ENCODE peak calls at places on chromosome 20, in seven cellular contexts. One of them, this sample, is unnamed.

GRCh38 chr20:36871640-36872570 is 4.0 kb upstream of the TLDC2 start:
- DNase-seq in neural progenitor cell: no peak
- DNase-seq in suprapubic skin: no peak
- DNase-seq in hepatocyte: no peak
- DNase-seq in GM23338: no peak
- DNase-seq in small intestine: no peak
- DNase-seq in H9: no peak
- DNase-seq in this sample: no peak

GRCh38 chr20:58996226-58996611 is 10.8 kb downstream of the CTSZ start:
- DNase-seq in neural progenitor cell: no peak
- DNase-seq in suprapubic skin: no peak
- DNase-seq in hepatocyte: no peak
- DNase-seq in GM23338: no peak
- DNase-seq in small intestine: no peak
- DNase-seq in H9: no peak
- DNase-seq in this sample: no peak

GRCh38 chr20:17571967-17572638 is 2.2 kb downstream of the DSTN start:
- DNase-seq in neural progenitor cell: no peak
- DNase-seq in suprapubic skin: no peak
- DNase-seq in hepatocyte: no peak
- DNase-seq in GM23338: no peak
- DNase-seq in small intestine: peak; percentile 31
- DNase-seq in H9: no peak
- DNase-seq in this sample: no peak

GRCh38 chr20:54107181-54107580 is 36.8 kb upstream of the BCAS1 start:
- DNase-seq in neural progenitor cell: no peak
- DNase-seq in suprapubic skin: no peak
- DNase-seq in hepatocyte: no peak
- DNase-seq in GM23338: no peak
- DNase-seq in small intestine: no peak
- DNase-seq in H9: no peak
- DNase-seq in this sample: no peak

GRCh38 chr20:41523857-41524256 is 94.3 kb downstream of the CHD6 start:
- DNase-seq in neural progenitor cell: no peak
- DNase-seq in suprapubic skin: no peak
- DNase-seq in hepatocyte: no peak
- DNase-seq in GM23338: no peak
- DNase-seq in small intestine: no peak
- DNase-seq in H9: no peak
- DNase-seq in this sample: no peak

GRCh38 chr20:17806739-17807441 is 107.1 kb downstream of the BANF2 start:
- DNase-seq in neural progenitor cell: no peak
- DNase-seq in suprapubic skin: peak; percentile 86
- DNase-seq in hepatocyte: peak; percentile 72
- DNase-seq in GM23338: peak; percentile 71
- DNase-seq in small intestine: no peak
- DNase-seq in H9: peak; percentile 74
- DNase-seq in this sample: no peak

GRCh38 chr20:32675223-32675975 is 1.7 kb upstream of the C20orf203 start:
- DNase-seq in neural progenitor cell: peak; percentile 60
- DNase-seq in suprapubic skin: no peak
- DNase-seq in hepatocyte: no peak
- DNase-seq in GM23338: peak; percentile 46
- DNase-seq in small intestine: no peak
- DNase-seq in H9: no peak
- DNase-seq in this sample: no peak

GRCh38 chr20:8132632-8133587 is 844 bp downstream of the PLCB1 start:
- DNase-seq in neural progenitor cell: peak; percentile 44
- DNase-seq in suprapubic skin: peak; percentile 80
- DNase-seq in hepatocyte: peak; percentile 13
- DNase-seq in GM23338: peak; percentile 51
- DNase-seq in small intestine: no peak
- DNase-seq in H9: peak; percentile 42
- DNase-seq in this sample: no peak

GRCh38 chr20:33570743-33571142 is 80.8 kb downstream of the CBFA2T2 start:
- DNase-seq in neural progenitor cell: no peak
- DNase-seq in suprapubic skin: no peak
- DNase-seq in hepatocyte: no peak
- DNase-seq in GM23338: no peak
- DNase-seq in small intestine: no peak
- DNase-seq in H9: no peak
- DNase-seq in this sample: no peak

GRCh38 chr20:35151739-35152138 is 4.6 kb upstream of the EDEM2 start:
- DNase-seq in neural progenitor cell: no peak
- DNase-seq in suprapubic skin: no peak
- DNase-seq in hepatocyte: no peak
- DNase-seq in GM23338: no peak
- DNase-seq in small intestine: no peak
- DNase-seq in H9: no peak
- DNase-seq in this sample: no peak

GRCh38 chr20:20737158-20737557 is 24.7 kb upstream of the RALGAPA2 start:
- DNase-seq in neural progenitor cell: no peak
- DNase-seq in suprapubic skin: no peak
- DNase-seq in hepatocyte: no peak
- DNase-seq in GM23338: no peak
- DNase-seq in small intestine: no peak
- DNase-seq in H9: no peak
- DNase-seq in this sample: no peak

GRCh38 chr20:33407251-33407650 is 5.9 kb upstream of the CDK5RAP1 start:
- DNase-seq in neural progenitor cell: no peak
- DNase-seq in suprapubic skin: no peak
- DNase-seq in hepatocyte: no peak
- DNase-seq in GM23338: no peak
- DNase-seq in small intestine: no peak
- DNase-seq in H9: no peak
- DNase-seq in this sample: no peak

GRCh38 chr20:35661013-35661412 is 3.7 kb downstream of the CPNE1 start:
- DNase-seq in neural progenitor cell: no peak
- DNase-seq in suprapubic skin: no peak
- DNase-seq in hepatocyte: no peak
- DNase-seq in GM23338: no peak
- DNase-seq in small intestine: no peak
- DNase-seq in H9: no peak
- DNase-seq in this sample: no peak

GRCh38 chr20:59403261-59403961 is 103.0 kb downstream of the EDN3 start:
- DNase-seq in neural progenitor cell: peak; percentile 87
- DNase-seq in suprapubic skin: no peak
- DNase-seq in hepatocyte: peak; percentile 79
- DNase-seq in GM23338: peak; percentile 75
- DNase-seq in small intestine: peak; percentile 49
- DNase-seq in H9: peak; percentile 75
- DNase-seq in this sample: peak; percentile 3

GRCh38 chr20:59588236-59588855 is 16.0 kb upstream of the PHACTR3 start:
- DNase-seq in neural progenitor cell: no peak
- DNase-seq in suprapubic skin: no peak
- DNase-seq in hepatocyte: no peak
- DNase-seq in GM23338: no peak
- DNase-seq in small intestine: no peak
- DNase-seq in H9: no peak
- DNase-seq in this sample: no peak

GRCh38 chr20:58888103-58888502 is 35.6 kb downstream of the GNAS start:
- DNase-seq in neural progenitor cell: no peak
- DNase-seq in suprapubic skin: no peak
- DNase-seq in hepatocyte: no peak
- DNase-seq in GM23338: no peak
- DNase-seq in small intestine: peak; percentile 26
- DNase-seq in H9: no peak
- DNase-seq in this sample: no peak

GRCh38 chr20:56388882-56389281 is 3.1 kb downstream of the AURKA start:
- DNase-seq in neural progenitor cell: no peak
- DNase-seq in suprapubic skin: no peak
- DNase-seq in hepatocyte: no peak
- DNase-seq in GM23338: no peak
- DNase-seq in small intestine: no peak
- DNase-seq in H9: no peak
- DNase-seq in this sample: no peak

GRCh38 chr20:4073852-4074741 is 58.7 kb upstream of the RNF24 start:
- DNase-seq in neural progenitor cell: no peak
- DNase-seq in suprapubic skin: no peak
- DNase-seq in hepatocyte: no peak
- DNase-seq in GM23338: peak; percentile 47
- DNase-seq in small intestine: peak; percentile 64
- DNase-seq in H9: no peak
- DNase-seq in this sample: no peak

GRCh38 chr20:61169870-61170269 is 82.2 kb upstream of the CDH4 start:
- DNase-seq in neural progenitor cell: no peak
- DNase-seq in suprapubic skin: no peak
- DNase-seq in hepatocyte: no peak
- DNase-seq in GM23338: no peak
- DNase-seq in small intestine: no peak
- DNase-seq in H9: no peak
- DNase-seq in this sample: no peak

GRCh38 chr20:24469116-24470030 is at the start of gene SYNDIG1:
- DNase-seq in neural progenitor cell: peak; percentile 84
- DNase-seq in suprapubic skin: no peak
- DNase-seq in hepatocyte: peak; percentile 58
- DNase-seq in GM23338: peak; percentile 84
- DNase-seq in small intestine: no peak
- DNase-seq in H9: peak; percentile 72
- DNase-seq in this sample: peak; percentile 70

GRCh38 chr20:62645613-62646012 is 3.3 kb downstream of the SLCO4A1 start:
- DNase-seq in neural progenitor cell: no peak
- DNase-seq in suprapubic skin: no peak
- DNase-seq in hepatocyte: no peak
- DNase-seq in GM23338: no peak
- DNase-seq in small intestine: no peak
- DNase-seq in H9: no peak
- DNase-seq in this sample: no peak
- H3K27ac ChIP-seq in neural progenitor cell: no peak overlapping the region
- H3K27ac ChIP-seq in suprapubic skin: peak overlapping the region; percentile 71
- H3K27ac ChIP-seq in hepatocyte: no peak overlapping the region
- H3K27ac ChIP-seq in GM23338: no peak overlapping the region
- H3K27ac ChIP-seq in small intestine: peak overlapping the region; percentile 92
- H3K27ac ChIP-seq in H9: no peak overlapping the region
- H3K27ac ChIP-seq in this sample: no peak overlapping the region

GRCh38 chr20:64066984-64067605 is 4.1 kb downstream of the TCEA2 start:
- DNase-seq in neural progenitor cell: no peak
- DNase-seq in suprapubic skin: no peak
- DNase-seq in hepatocyte: no peak
- DNase-seq in GM23338: no peak
- DNase-seq in small intestine: no peak
- DNase-seq in H9: no peak
- DNase-seq in this sample: no peak

GRCh38 chr20:64065973-64066341 is 3.0 kb downstream of the TCEA2 start:
- DNase-seq in neural progenitor cell: no peak
- DNase-seq in suprapubic skin: no peak
- DNase-seq in hepatocyte: no peak
- DNase-seq in GM23338: peak; percentile 70
- DNase-seq in small intestine: no peak
- DNase-seq in H9: peak; percentile 76
- DNase-seq in this sample: no peak

GRCh38 chr20:64064145-64064698 is 1.2 kb downstream of the TCEA2 start:
- DNase-seq in neural progenitor cell: no peak
- DNase-seq in suprapubic skin: no peak
- DNase-seq in hepatocyte: no peak
- DNase-seq in GM23338: no peak
- DNase-seq in small intestine: no peak
- DNase-seq in H9: no peak
- DNase-seq in this sample: no peak

GRCh38 chr20:64063389-64064144 is 569 bp downstream of the TCEA2 start:
- DNase-seq in neural progenitor cell: peak; percentile 56
- DNase-seq in suprapubic skin: no peak
- DNase-seq in hepatocyte: peak; percentile 67
- DNase-seq in GM23338: peak; percentile 57
- DNase-seq in small intestine: peak; percentile 40
- DNase-seq in H9: no peak
- DNase-seq in this sample: no peak

DNA sequence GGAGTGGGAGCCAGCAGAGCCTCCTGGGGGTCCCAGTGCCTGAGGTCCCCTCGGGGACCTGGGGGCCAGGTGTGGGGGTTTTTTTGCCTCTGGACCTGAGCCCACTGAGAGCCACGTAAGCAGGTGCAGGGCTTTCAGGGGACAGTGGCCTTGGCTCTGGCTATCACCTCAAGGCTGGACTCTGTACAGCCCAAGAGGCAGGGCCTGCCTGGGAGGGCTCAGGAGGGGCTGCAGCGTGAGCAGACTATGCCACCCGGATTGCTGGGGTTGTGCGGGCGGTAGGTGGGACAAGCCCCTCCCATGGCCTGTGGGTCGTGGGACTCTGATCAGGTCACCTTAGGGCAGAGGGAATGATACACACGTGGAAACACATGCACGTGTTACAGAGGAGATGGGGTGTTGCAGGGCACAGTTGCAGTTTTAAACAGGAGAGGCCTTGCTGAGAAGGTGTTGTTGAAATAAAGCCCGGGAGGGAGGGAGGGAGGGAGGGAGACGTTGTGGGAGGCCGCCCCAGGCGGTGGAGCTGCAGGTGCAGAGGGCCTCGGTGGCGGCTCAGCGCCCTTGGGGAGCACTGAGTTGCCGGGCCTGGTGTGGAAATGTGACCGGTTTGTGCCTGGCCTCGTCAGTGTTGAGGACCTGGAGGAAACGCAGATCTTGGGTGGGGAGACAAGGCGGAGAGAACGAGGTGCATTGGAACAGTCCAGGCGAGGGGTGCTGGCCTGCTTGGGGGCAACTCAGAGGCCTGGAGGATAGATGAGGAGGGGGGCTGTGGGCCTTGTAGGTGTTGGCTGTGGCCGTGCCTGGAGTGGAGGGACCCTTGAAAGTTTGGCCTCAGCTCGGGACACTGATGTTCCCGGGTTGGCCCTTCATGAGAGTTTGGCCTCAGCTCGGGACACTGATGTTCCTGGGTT is 2.3 kb downstream of the TCEA2 start:
- DNase-seq in neural progenitor cell: no peak
- DNase-seq in suprapubic skin: no peak
- DNase-seq in hepatocyte: no peak
- DNase-seq in GM23338: no peak
- DNase-seq in small intestine: no peak
- DNase-seq in H9: no peak
- DNase-seq in this sample: no peak
- H3K27ac ChIP-seq in neural progenitor cell: no peak overlapping the region
- H3K27ac ChIP-seq in suprapubic skin: no peak overlapping the region
- H3K27ac ChIP-seq in hepatocyte: no peak overlapping the region
- H3K27ac ChIP-seq in GM23338: no peak overlapping the region
- H3K27ac ChIP-seq in small intestine: no peak overlapping the region
- H3K27ac ChIP-seq in H9: no peak overlapping the region
- H3K27ac ChIP-seq in this sample: no peak overlapping the region

GRCh38 chr20:49566401-49566800 is 1.5 kb downstream of the PTGIS start:
- DNase-seq in neural progenitor cell: no peak
- DNase-seq in suprapubic skin: no peak
- DNase-seq in hepatocyte: no peak
- DNase-seq in GM23338: no peak
- DNase-seq in small intestine: no peak
- DNase-seq in H9: no peak
- DNase-seq in this sample: no peak
- H3K27ac ChIP-seq in neural progenitor cell: no peak overlapping the region
- H3K27ac ChIP-seq in suprapubic skin: peak overlapping the region; percentile 83
- H3K27ac ChIP-seq in hepatocyte: peak overlapping the region; percentile 66
- H3K27ac ChIP-seq in GM23338: no peak overlapping the region
- H3K27ac ChIP-seq in small intestine: no peak overlapping the region
- H3K27ac ChIP-seq in H9: no peak overlapping the region
- H3K27ac ChIP-seq in this sample: no peak overlapping the region

DNA sequence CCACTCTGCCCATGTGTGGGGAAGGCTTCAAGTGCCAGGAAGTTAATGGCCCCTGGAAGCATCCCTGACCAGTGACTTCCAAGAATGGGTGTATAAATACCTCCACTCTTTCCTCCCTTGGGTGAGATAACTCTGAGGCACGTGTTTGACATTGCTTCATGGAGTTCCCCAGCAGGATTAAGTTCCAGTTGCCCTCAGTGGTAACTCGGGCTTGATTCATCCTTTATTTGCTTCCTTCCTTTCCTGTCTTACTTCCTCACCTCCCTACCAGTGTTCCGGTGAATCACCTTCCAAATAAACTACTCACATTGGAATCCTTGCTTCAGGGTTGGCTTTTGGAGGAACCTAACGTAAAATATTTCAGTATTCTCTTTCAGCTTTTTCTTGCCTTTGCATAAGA is 84.6 kb upstream of the JAG1 start:
- DNase-seq in neural progenitor cell: no peak
- DNase-seq in suprapubic skin: no peak
- DNase-seq in hepatocyte: no peak
- DNase-seq in GM23338: no peak
- DNase-seq in small intestine: no peak
- DNase-seq in H9: no peak
- DNase-seq in this sample: no peak
- H3K27ac ChIP-seq in neural progenitor cell: no peak overlapping the region
- H3K27ac ChIP-seq in suprapubic skin: no peak overlapping the region
- H3K27ac ChIP-seq in hepatocyte: no peak overlapping the region
- H3K27ac ChIP-seq in GM23338: no peak overlapping the region
- H3K27ac ChIP-seq in small intestine: no peak overlapping the region
- H3K27ac ChIP-seq in H9: no peak overlapping the region
- H3K27ac ChIP-seq in this sample: no peak overlapping the region